ENCODE peak calls at places on chromosomes 16 and 17, in nine cellular contexts. One of them, this sample, is unnamed.

GRCh38 chr17:66655861-66656260 is 179.1 kb upstream of the CACNG5 start:
- DNase-seq in thoracic aorta: no peak
- DNase-seq in heart right ventricle: no peak
- DNase-seq in endothelial cell: no peak
- DNase-seq in GM10248: no peak
- DNase-seq in mucosa of descending colon: no peak
- DNase-seq in neural crest cell: no peak
- DNase-seq in PC-3: peak
- DNase-seq in astrocyte: peak
- DNase-seq in this sample: no peak

GRCh38 chr17:80181431-80181830 is 11.6 kb downstream of the CARD14 start:
- DNase-seq in astrocyte: no peak
- DNase-seq in GM10248: no peak
- DNase-seq in heart right ventricle: no peak
- DNase-seq in PC-3: no peak
- DNase-seq in mucosa of descending colon: no peak
- DNase-seq in thoracic aorta: no peak
- DNase-seq in endothelial cell: no peak
- DNase-seq in neural crest cell: no peak
- DNase-seq in this sample: no peak

GRCh38 chr17:2212328-2212981 is 91.1 kb downstream of the SMG6 start:
- DNase-seq in astrocyte: peak
- DNase-seq in mucosa of descending colon: no peak
- DNase-seq in neural crest cell: no peak
- DNase-seq in endothelial cell: no peak
- DNase-seq in heart right ventricle: no peak
- DNase-seq in thoracic aorta: peak
- DNase-seq in PC-3: peak
- DNase-seq in GM10248: no peak
- DNase-seq in this sample: no peak

GRCh38 chr17:77470800-77471733 is 330.3 kb downstream of the SEC14L1 start:
- DNase-seq in GM10248: no peak
- DNase-seq in astrocyte: peak
- DNase-seq in mucosa of descending colon: no peak
- DNase-seq in PC-3: peak
- DNase-seq in endothelial cell: no peak
- DNase-seq in neural crest cell: no peak
- DNase-seq in heart right ventricle: peak
- DNase-seq in thoracic aorta: no peak
- DNase-seq in this sample: peak

GRCh38 chr16:16033208-16033717 is 83.8 kb downstream of the ABCC1 start:
- DNase-seq in astrocyte: no peak
- DNase-seq in mucosa of descending colon: no peak
- DNase-seq in heart right ventricle: no peak
- DNase-seq in neural crest cell: no peak
- DNase-seq in endothelial cell: no peak
- DNase-seq in thoracic aorta: no peak
- DNase-seq in GM10248: peak
- DNase-seq in PC-3: no peak
- DNase-seq in this sample: no peak

GRCh38 chr17:83180264-83180995 is 101.0 kb downstream of the METRNL start:
- DNase-seq in neural crest cell: no peak
- DNase-seq in GM10248: no peak
- DNase-seq in PC-3: no peak
- DNase-seq in thoracic aorta: no peak
- DNase-seq in mucosa of descending colon: no peak
- DNase-seq in heart right ventricle: no peak
- DNase-seq in astrocyte: no peak
- DNase-seq in endothelial cell: no peak
- DNase-seq in this sample: peak

GRCh38 chr17:75262112-75262606 is 480 bp downstream of the MRPS7 start:
- DNase-seq in PC-3: peak
- DNase-seq in mucosa of descending colon: no peak
- DNase-seq in GM10248: no peak
- DNase-seq in endothelial cell: no peak
- DNase-seq in neural crest cell: no peak
- DNase-seq in heart right ventricle: no peak
- DNase-seq in astrocyte: no peak
- DNase-seq in thoracic aorta: no peak
- DNase-seq in this sample: no peak

GRCh38 chr17:1090454-1091189 is 89.2 kb downstream of the ABR start:
- DNase-seq in mucosa of descending colon: no peak
- DNase-seq in astrocyte: no peak
- DNase-seq in PC-3: no peak
- DNase-seq in endothelial cell: no peak
- DNase-seq in heart right ventricle: no peak
- DNase-seq in neural crest cell: no peak
- DNase-seq in GM10248: no peak
- DNase-seq in thoracic aorta: no peak
- DNase-seq in this sample: no peak

GRCh38 chr16:21626659-21627277 is 25.6 kb downstream of the IGSF6 start:
- DNase-seq in heart right ventricle: no peak
- DNase-seq in endothelial cell: no peak
- DNase-seq in mucosa of descending colon: no peak
- DNase-seq in PC-3: peak
- DNase-seq in neural crest cell: no peak
- DNase-seq in thoracic aorta: no peak
- DNase-seq in astrocyte: peak
- DNase-seq in GM10248: no peak
- DNase-seq in this sample: no peak

GRCh38 chr17:28843810-28844137 is 1.2 kb upstream of the FAM222B start:
- DNase-seq in astrocyte: no peak
- DNase-seq in PC-3: no peak
- DNase-seq in thoracic aorta: no peak
- DNase-seq in neural crest cell: no peak
- DNase-seq in GM10248: no peak
- DNase-seq in endothelial cell: no peak
- DNase-seq in heart right ventricle: no peak
- DNase-seq in mucosa of descending colon: no peak
- DNase-seq in this sample: no peak

GRCh38 chr17:77526259-77526711 is 385.5 kb downstream of the SEC14L1 start:
- DNase-seq in endothelial cell: no peak
- DNase-seq in heart right ventricle: no peak
- DNase-seq in neural crest cell: no peak
- DNase-seq in GM10248: no peak
- DNase-seq in thoracic aorta: no peak
- DNase-seq in PC-3: no peak
- DNase-seq in mucosa of descending colon: no peak
- DNase-seq in astrocyte: no peak
- DNase-seq in this sample: no peak

GRCh38 chr17:27989046-27989445 is 53.4 kb upstream of the NLK start:
- DNase-seq in thoracic aorta: no peak
- DNase-seq in PC-3: peak
- DNase-seq in neural crest cell: no peak
- DNase-seq in astrocyte: peak
- DNase-seq in mucosa of descending colon: no peak
- DNase-seq in heart right ventricle: no peak
- DNase-seq in GM10248: no peak
- DNase-seq in endothelial cell: no peak
- DNase-seq in this sample: no peak

GRCh38 chr17:13002761-13003453 is 14.9 kb downstream of the ELAC2 start:
- DNase-seq in heart right ventricle: peak
- DNase-seq in GM10248: peak
- DNase-seq in mucosa of descending colon: no peak
- DNase-seq in endothelial cell: peak
- DNase-seq in astrocyte: peak
- DNase-seq in PC-3: peak
- DNase-seq in neural crest cell: peak
- DNase-seq in thoracic aorta: peak
- DNase-seq in this sample: peak

GRCh38 chr17:63973930-63974593 is 1.3 kb upstream of the SCN4A start:
- DNase-seq in GM10248: no peak
- DNase-seq in endothelial cell: no peak
- DNase-seq in astrocyte: no peak
- DNase-seq in thoracic aorta: no peak
- DNase-seq in PC-3: peak
- DNase-seq in heart right ventricle: no peak
- DNase-seq in neural crest cell: no peak
- DNase-seq in mucosa of descending colon: no peak
- DNase-seq in this sample: no peak

GRCh38 chr16:87051526-87052320 is 265.5 kb downstream of the C16orf95 start:
- DNase-seq in mucosa of descending colon: no peak
- DNase-seq in heart right ventricle: no peak
- DNase-seq in GM10248: no peak
- DNase-seq in PC-3: no peak
- DNase-seq in astrocyte: no peak
- DNase-seq in thoracic aorta: no peak
- DNase-seq in endothelial cell: no peak
- DNase-seq in neural crest cell: no peak
- DNase-seq in this sample: no peak

GRCh38 chr16:87054154-87054553 is 263.0 kb downstream of the C16orf95 start:
- DNase-seq in endothelial cell: no peak
- DNase-seq in mucosa of descending colon: no peak
- DNase-seq in thoracic aorta: no peak
- DNase-seq in GM10248: no peak
- DNase-seq in PC-3: no peak
- DNase-seq in neural crest cell: no peak
- DNase-seq in heart right ventricle: no peak
- DNase-seq in astrocyte: no peak
- DNase-seq in this sample: no peak

GRCh38 chr16:87054856-87055255 is 262.3 kb downstream of the C16orf95 start:
- DNase-seq in GM10248: no peak
- DNase-seq in endothelial cell: no peak
- DNase-seq in PC-3: no peak
- DNase-seq in thoracic aorta: no peak
- DNase-seq in neural crest cell: no peak
- DNase-seq in mucosa of descending colon: no peak
- DNase-seq in astrocyte: no peak
- DNase-seq in heart right ventricle: no peak
- DNase-seq in this sample: no peak

GRCh38 chr16:87052506-87052905 is 264.7 kb downstream of the C16orf95 start:
- DNase-seq in neural crest cell: no peak
- DNase-seq in heart right ventricle: no peak
- DNase-seq in PC-3: no peak
- DNase-seq in GM10248: no peak
- DNase-seq in endothelial cell: no peak
- DNase-seq in thoracic aorta: no peak
- DNase-seq in astrocyte: peak
- DNase-seq in mucosa of descending colon: no peak
- DNase-seq in this sample: no peak

GRCh38 chr16:87053016-87053982 is 263.9 kb downstream of the C16orf95 start:
- DNase-seq in GM10248: no peak
- DNase-seq in heart right ventricle: no peak
- DNase-seq in thoracic aorta: no peak
- DNase-seq in neural crest cell: no peak
- DNase-seq in PC-3: no peak
- DNase-seq in astrocyte: no peak
- DNase-seq in mucosa of descending colon: no peak
- DNase-seq in endothelial cell: peak
- DNase-seq in this sample: no peak
- TF ChIP-seq CTCF in GM10248: no peak
- TF ChIP-seq CTCF in heart right ventricle: no peak
- TF ChIP-seq CTCF in thoracic aorta: no peak
- TF ChIP-seq CTCF in neural crest cell: peak
- TF ChIP-seq CTCF in PC-3: no peak
- TF ChIP-seq CTCF in astrocyte: no peak
- TF ChIP-seq CTCF in mucosa of descending colon: no peak
- TF ChIP-seq CTCF in endothelial cell: peak
- TF ChIP-seq CTCF in this sample: no peak

GRCh38 chr17:38660097-38661026 is 14.4 kb downstream of the EPOP start:
- DNase-seq in thoracic aorta: no peak
- DNase-seq in mucosa of descending colon: peak
- DNase-seq in astrocyte: no peak
- DNase-seq in neural crest cell: no peak
- DNase-seq in PC-3: peak
- DNase-seq in heart right ventricle: no peak
- DNase-seq in endothelial cell: no peak
- DNase-seq in GM10248: no peak
- DNase-seq in this sample: no peak

GRCh38 chr17:38663964-38664644 is 10.7 kb downstream of the EPOP start:
- DNase-seq in astrocyte: no peak
- DNase-seq in GM10248: no peak
- DNase-seq in mucosa of descending colon: peak
- DNase-seq in endothelial cell: no peak
- DNase-seq in neural crest cell: no peak
- DNase-seq in thoracic aorta: no peak
- DNase-seq in heart right ventricle: no peak
- DNase-seq in PC-3: no peak
- DNase-seq in this sample: no peak

GRCh38 chr17:38659415-38659814 is 15.3 kb downstream of the EPOP start:
- DNase-seq in astrocyte: no peak
- DNase-seq in neural crest cell: no peak
- DNase-seq in GM10248: no peak
- DNase-seq in PC-3: no peak
- DNase-seq in endothelial cell: no peak
- DNase-seq in heart right ventricle: no peak
- DNase-seq in mucosa of descending colon: no peak
- DNase-seq in thoracic aorta: no peak
- DNase-seq in this sample: no peak

GRCh38 chr17:38667099-38667786 is 7.5 kb downstream of the EPOP start:
- DNase-seq in endothelial cell: peak
- DNase-seq in GM10248: peak
- DNase-seq in astrocyte: peak
- DNase-seq in neural crest cell: peak
- DNase-seq in thoracic aorta: no peak
- DNase-seq in mucosa of descending colon: no peak
- DNase-seq in heart right ventricle: peak
- DNase-seq in PC-3: peak
- DNase-seq in this sample: peak

GRCh38 chr17:38663125-38663751 is 11.5 kb downstream of the EPOP start:
- DNase-seq in neural crest cell: peak
- DNase-seq in GM10248: peak
- DNase-seq in PC-3: peak
- DNase-seq in thoracic aorta: no peak
- DNase-seq in heart right ventricle: peak
- DNase-seq in astrocyte: peak
- DNase-seq in mucosa of descending colon: peak
- DNase-seq in endothelial cell: peak
- DNase-seq in this sample: peak
- TF ChIP-seq CTCF in neural crest cell: peak
- TF ChIP-seq CTCF in GM10248: peak
- TF ChIP-seq CTCF in PC-3: peak
- TF ChIP-seq CTCF in thoracic aorta: peak
- TF ChIP-seq CTCF in heart right ventricle: peak
- TF ChIP-seq CTCF in astrocyte: peak
- TF ChIP-seq CTCF in mucosa of descending colon: peak
- TF ChIP-seq CTCF in endothelial cell: peak
- TF ChIP-seq CTCF in this sample: peak

DNA sequence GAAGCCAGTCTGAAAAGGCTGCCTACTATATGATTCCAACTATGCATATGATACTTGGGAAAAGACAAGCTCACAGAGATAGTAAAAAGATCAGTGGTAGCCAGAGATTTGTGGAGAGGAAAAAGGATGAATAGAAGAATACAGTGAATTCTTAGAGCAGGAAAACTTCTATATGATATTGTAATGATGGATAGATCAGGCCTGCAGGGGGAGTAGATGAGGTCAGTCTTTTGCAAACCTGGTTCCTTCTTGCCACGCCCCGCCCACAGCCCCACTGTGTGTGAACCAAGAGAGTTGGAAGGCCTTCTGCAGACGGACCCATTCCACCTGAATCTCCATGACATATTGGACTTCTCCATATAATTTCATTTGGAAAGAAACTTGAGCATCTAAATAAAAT is 761 bp upstream of the CCL8 start:
- DNase-seq in neural crest cell: no peak
- DNase-seq in PC-3: peak
- DNase-seq in astrocyte: no peak
- DNase-seq in heart right ventricle: no peak
- DNase-seq in GM10248: no peak
- DNase-seq in endothelial cell: no peak
- DNase-seq in thoracic aorta: no peak
- DNase-seq in mucosa of descending colon: no peak
- DNase-seq in this sample: no peak
- TF ChIP-seq CTCF in neural crest cell: peak
- TF ChIP-seq CTCF in PC-3: no peak
- TF ChIP-seq CTCF in astrocyte: no peak
- TF ChIP-seq CTCF in heart right ventricle: no peak
- TF ChIP-seq CTCF in GM10248: no peak
- TF ChIP-seq CTCF in endothelial cell: no peak
- TF ChIP-seq CTCF in thoracic aorta: no peak
- TF ChIP-seq CTCF in mucosa of descending colon: no peak
- TF ChIP-seq CTCF in this sample: no peak

GRCh38 chr16:67199808-67200198 is 872 bp downstream of the ELMO3 start:
- DNase-seq in GM10248: no peak
- DNase-seq in PC-3: no peak
- DNase-seq in astrocyte: no peak
- DNase-seq in thoracic aorta: no peak
- DNase-seq in heart right ventricle: no peak
- DNase-seq in neural crest cell: no peak
- DNase-seq in mucosa of descending colon: no peak
- DNase-seq in endothelial cell: peak
- DNase-seq in this sample: no peak
- TF ChIP-seq CTCF in GM10248: no peak
- TF ChIP-seq CTCF in PC-3: no peak
- TF ChIP-seq CTCF in astrocyte: no peak
- TF ChIP-seq CTCF in thoracic aorta: no peak
- TF ChIP-seq CTCF in heart right ventricle: peak
- TF ChIP-seq CTCF in neural crest cell: peak
- TF ChIP-seq CTCF in mucosa of descending colon: no peak
- TF ChIP-seq CTCF in endothelial cell: no peak
- TF ChIP-seq CTCF in this sample: no peak

This sample was measured in right lobe of liver.